ENCODE peak calls at places on chromosomes 4 and X, in nine cellular contexts. E is Calu3; T is M059J; F is activated CD4-positive, alpha-beta T cell treated with anti-CD3 and anti-CD28 coated beads for 4 hours; O is endothelial cell; Z is GM04504; J is astrocyte of the spinal cord; K is AG09309; Q is pons. M is an unnamed sample.

GRCh38 chr4:8188085-8188484 is 11.0 kb upstream of the SH3TC1 start:
- DNase-seq in Q (no peak), E (peak), F (no peak), K (no peak), J (peak), O (no peak), T (peak), Z (no peak), M (no peak)

GRCh38 chrX:19344661-19345060 is 934 bp downstream of the PDHA1 start:
- DNase-seq in O (no peak), E (no peak), Q (no peak), T (no peak), Z (no peak), J (no peak), F (no peak), K (no peak), M (no peak)

GRCh38 chr4:4818440-4819212 is 40.8 kb upstream of the MSX1 start:
- DNase-seq in T (no peak), E (no peak), Z (no peak), F (no peak), O (no peak), Q (no peak), J (no peak), K (no peak), M (no peak)

GRCh38 chr4:7756561-7757355 is 182.9 kb downstream of the AFAP1 start:
- DNase-seq in J (peak), O (no peak), Q (no peak), K (no peak), Z (no peak), F (no peak), T (no peak), E (no peak), M (no peak)

GRCh38 chr4:150130953-150131352 is 52.7 kb downstream of the DCLK2 start:
- DNase-seq in O (no peak), K (peak), Z (no peak), F (no peak), Q (no peak), T (peak), E (no peak), J (peak), M (no peak)

GRCh38 chrX:3788494-3789233 is 75.2 kb upstream of the PRKX start:
- DNase-seq in T (no peak), E (no peak), F (peak), J (no peak), Q (no peak), Z (no peak), O (peak), K (no peak), M (no peak)

GRCh38 chrX:40694833-40695232 is 40.5 kb downstream of the MED14 start:
- DNase-seq in J (no peak), K (no peak), E (no peak), T (no peak), Q (no peak), Z (no peak), O (no peak), F (no peak), M (no peak)

GRCh38 chr4:133856736-133857355 is 344.7 kb downstream of the PABPC4L start:
- DNase-seq in K (no peak), T (no peak), F (no peak), Z (peak), O (no peak), J (no peak), Q (no peak), E (no peak), M (no peak)

GRCh38 chr4:145804134-145804533 is 124.2 kb downstream of the C4orf51 start:
- DNase-seq in O (no peak), Z (peak), F (no peak), E (no peak), T (peak), K (peak), Q (no peak), J (peak), M (peak)

GRCh38 chrX:54695231-54695630 is 102.8 kb downstream of the ITIH6 start:
- DNase-seq in E (no peak), O (no peak), Q (no peak), Z (no peak), T (peak), K (no peak), J (no peak), F (no peak), M (no peak)

GRCh38 chr4:93312299-93312698 is 516.3 kb upstream of the ATOH1 start:
- DNase-seq in K (no peak), Q (no peak), J (no peak), Z (no peak), O (no peak), T (no peak), E (no peak), F (no peak), M (no peak)

GRCh38 chr4:3285558-3286334 is 7.1 kb upstream of the RGS12 start:
- DNase-seq in Z (peak), T (peak), K (peak), Q (peak), F (no peak), J (peak), E (peak), O (no peak), M (no peak)

GRCh38 chrX:81202413-81202794 is 502 bp downstream of the SH3BGRL start:
- DNase-seq in J (peak), Q (no peak), Z (no peak), F (no peak), E (no peak), T (peak), O (no peak), K (no peak), M (no peak)

GRCh38 chr4:3821580-3822229 is 55.5 kb downstream of the ADRA2C start:
- DNase-seq in T (no peak), E (no peak), F (no peak), Q (no peak), J (no peak), O (no peak), K (no peak), Z (no peak), M (no peak)

GRCh38 chr4:125572601-125573000 is 257.8 kb downstream of the FAT4 start:
- DNase-seq in F (no peak), T (no peak), K (no peak), Z (no peak), E (no peak), J (no peak), O (no peak), Q (no peak), M (no peak)

GRCh38 chr4:150593996-150594395 is 12.0 kb downstream of the MAB21L2 start:
- DNase-seq in K (peak), J (no peak), F (no peak), Z (no peak), E (no peak), T (peak), O (no peak), Q (no peak), M (peak)

GRCh38 chrX:129768586-129769466 is 10.9 kb upstream of the SASH3 start:
- DNase-seq in J (no peak), T (no peak), F (no peak), K (no peak), O (no peak), Z (no peak), Q (no peak), E (no peak), M (no peak)

GRCh38 chr4:143359794-143360193 is 23.1 kb downstream of the GAB1 start:
- DNase-seq in O (no peak), Q (no peak), T (no peak), E (no peak), Z (no peak), J (no peak), K (no peak), F (no peak), M (peak)

GRCh38 chr4:7165874-7166201 is 26.5 kb upstream of the SORCS2 start:
- DNase-seq in O (no peak), Z (no peak), F (no peak), T (no peak), E (no peak), J (no peak), Q (no peak), K (no peak), M (no peak)

GRCh38 chrX:81378550-81378949 is 176.6 kb downstream of the SH3BGRL start:
- DNase-seq in J (no peak), T (no peak), F (no peak), E (no peak), Q (no peak), K (no peak), O (no peak), Z (no peak), M (no peak)

GRCh38 chrX:17237146-17237545 is 137.9 kb upstream of the NHS start:
- DNase-seq in O (no peak), T (no peak), F (no peak), J (no peak), E (no peak), Z (no peak), K (no peak), Q (no peak), M (no peak)

GRCh38 chr4:166165829-166166420 is 292.9 kb downstream of the TLL1 start:
- DNase-seq in J (peak), Z (peak), K (peak), F (no peak), O (peak), E (peak), Q (peak), T (peak), M (peak)

GRCh38 chrX:30039768-30040167 is 175.6 kb upstream of the MAGEB2 start:
- DNase-seq in O (no peak), Z (peak), F (no peak), J (peak), E (no peak), Q (no peak), T (peak), K (no peak), M (no peak)

GRCh38 chrX:132023896-132024386 is 839 bp downstream of the STK26 start:
- DNase-seq in T (peak), Z (no peak), K (no peak), Q (no peak), E (peak), F (peak), J (no peak), O (no peak), M (peak)

GRCh38 chr4:64588507-64588906 is 179.3 kb upstream of the TECRL start:
- DNase-seq in J (no peak), Q (no peak), F (no peak), O (no peak), T (no peak), Z (no peak), K (no peak), E (no peak), M (no peak)

GRCh38 chr4:182862166-182862875 is 54.9 kb downstream of the DCTD start:
- DNase-seq in O (no peak), Q (no peak), T (no peak), E (no peak), Z (no peak), K (no peak), J (no peak), F (no peak), M (no peak)

GRCh38 chrX:114097866-114098265 is 486.0 kb upstream of the HTR2C start:
- DNase-seq in O (no peak), F (no peak), T (peak), E (no peak), J (no peak), K (no peak), Z (no peak), Q (no peak), M (no peak)

GRCh38 chr4:98555798-98556445 is 102.5 kb downstream of the TSPAN5 start:
- DNase-seq in Z (no peak), Q (no peak), J (no peak), E (no peak), F (no peak), O (no peak), K (no peak), T (no peak), M (peak)

GRCh38 chr4:64718091-64718490 is 308.8 kb upstream of the TECRL start:
- DNase-seq in T (peak), F (no peak), O (peak), Q (peak), E (no peak), Z (no peak), J (peak), K (no peak), M (peak)

GRCh38 chrX:129791961-129792570 is 12.3 kb downstream of the SASH3 start:
- DNase-seq in F (no peak), K (no peak), O (no peak), T (peak), E (no peak), Z (no peak), Q (no peak), J (no peak), M (no peak)